ENCODE peak calls at places on chromosomes 16 and 17, in nine cellular contexts. R, J, F, W, Q, Z, Y, M and X are unnamed samples.

GRCh38 chr16:19582050-19582784 is 26.7 kb downstream of the VPS35L start:
- DNase-seq in Z (no peak), M (peak; percentile 18), R (no peak), Y (no peak), Q (no peak), F (no peak), W (no peak), J (no peak), X (no peak)

GRCh38 chr16:75248142-75248535 is 3.3 kb downstream of the BCAR1 start:
- DNase-seq in W (no peak), F (no peak), Q (no peak), R (peak; percentile 61), Z (no peak), M (no peak), J (no peak), Y (no peak), X (no peak)

GRCh38 chr17:1438593-1439083 is 17.4 kb downstream of the CRK start:
- DNase-seq in M (peak; percentile 67), R (no peak), W (no peak), Z (no peak), J (no peak), F (no peak), Y (peak; percentile 76), Q (no peak), X (no peak)

GRCh38 chr17:64202683-64203430 is 60.2 kb downstream of the TEX2 start:
- DNase-seq in Y (peak; percentile 67), F (no peak), Q (no peak), M (peak; percentile 83), Z (no peak), R (peak; percentile 38), W (no peak), J (no peak), X (no peak)

GRCh38 chr17:59859444-59860025 is 33.2 kb downstream of the TUBD1 start:
- DNase-seq in M (peak; percentile 80), Y (peak; percentile 53), J (no peak), F (no peak), R (no peak), W (no peak), Z (peak; percentile 75), Q (peak; percentile 50), X (peak; percentile 74)

GRCh38 chr16:64880994-64881393 is 240.9 kb downstream of the CDH11 start:
- DNase-seq in J (no peak), F (no peak), Y (no peak), Z (no peak), M (peak; percentile 76), R (no peak), W (no peak), Q (no peak), X (no peak)

GRCh38 chr17:46033392-46033791 is 34.3 kb downstream of the STH start:
- DNase-seq in R (no peak), M (no peak), Z (no peak), J (no peak), W (no peak), F (no peak), Q (no peak), Y (no peak), X (no peak)

GRCh38 chr16:58399718-58400633 is 7.7 kb downstream of the GINS3 start:
- DNase-seq in R (no peak), Q (no peak), J (no peak), F (no peak), M (no peak), Z (no peak), Y (no peak), W (no peak), X (no peak)